ENCODE peak calls at places on chromosomes 1 and 21, in four cellular contexts. C, G, O and U are unnamed samples.
A peak's percentile ranks its signal among the peaks of the same experiment; 100 is the strongest.

GRCh38 chr1:22288593-22289241 is 145.8 kb upstream of the WNT4 start:
- DNase-seq in C (no peak), G (no peak), O (no peak), U (no peak)

GRCh38 chr1:230303069-230303468 is 123.1 kb downstream of the PGBD5 start:
- DNase-seq in G (no peak), C (no peak), O (no peak), U (no peak)

GRCh38 chr1:18792747-18793146 is 66.7 kb downstream of the TAS1R2 start:
- DNase-seq in O (no peak), C (no peak), G (no peak), U (no peak)

GRCh38 chr1:157004286-157004685 is 41.3 kb downstream of the ARHGEF11 start:
- DNase-seq in G (no peak), O (no peak), C (no peak), U (no peak)

GRCh38 chr1:111739984-111740765 is 980 bp upstream of the INKA2 start:
- DNase-seq in G (peak; percentile 85), C (peak; percentile 52), O (no peak), U (peak; percentile 94)

GRCh38 chr1:97457446-97458089 is 463.3 kb downstream of the DPYD start:
- DNase-seq in G (no peak), C (no peak), O (no peak), U (no peak)

GRCh38 chr1:98051065-98051675 is 130.3 kb upstream of the DPYD start:
- DNase-seq in G (peak; percentile 65), O (no peak), C (peak; percentile 83), U (peak; percentile 63)

GRCh38 chr1:150887018-150887417 is at the start of gene CTXND2:
- DNase-seq in G (no peak), O (no peak), C (peak; percentile 68), U (no peak)

GRCh38 chr1:22801347-22801746 is 90.7 kb downstream of the EPHB2 start:
- DNase-seq in O (no peak), G (no peak), C (no peak), U (no peak)

GRCh38 chr1:159492575-159493323 is 43.1 kb downstream of the OR10J5 start:
- DNase-seq in O (no peak), C (no peak), G (no peak), U (no peak)

GRCh38 chr1:233094691-233095090 is 144.3 kb downstream of the NTPCR start:
- DNase-seq in C (no peak), O (no peak), G (no peak), U (no peak)

GRCh38 chr1:233075045-233075444 is 124.6 kb downstream of the NTPCR start:
- DNase-seq in C (peak; percentile 94), G (no peak), O (no peak), U (no peak)

GRCh38 chr1:29547300-29547699 is 311.0 kb downstream of the PTPRU start:
- DNase-seq in C (no peak), O (no peak), G (no peak), U (no peak)

GRCh38 chr1:70143052-70143659 is 62.2 kb downstream of the LRRC40 start:
- DNase-seq in O (no peak), G (no peak), C (peak; percentile 75), U (no peak)

GRCh38 chr1:175978476-175978875 is 228.6 kb downstream of the COP1 start:
- DNase-seq in O (no peak), C (peak; percentile 34), G (no peak), U (no peak)

GRCh38 chr1:208731976-208732821 is 488.0 kb upstream of the PLXNA2 start:
- DNase-seq in O (no peak), G (no peak), C (no peak), U (no peak)

GRCh38 chr1:107935396-107936064 is 29.4 kb downstream of the VAV3 start:
- DNase-seq in G (no peak), C (no peak), O (no peak), U (no peak)

GRCh38 chr21:44291936-44292811 is 6.5 kb downstream of the AIRE start:
- DNase-seq in G (no peak), C (no peak), O (no peak), U (no peak)

DNA sequence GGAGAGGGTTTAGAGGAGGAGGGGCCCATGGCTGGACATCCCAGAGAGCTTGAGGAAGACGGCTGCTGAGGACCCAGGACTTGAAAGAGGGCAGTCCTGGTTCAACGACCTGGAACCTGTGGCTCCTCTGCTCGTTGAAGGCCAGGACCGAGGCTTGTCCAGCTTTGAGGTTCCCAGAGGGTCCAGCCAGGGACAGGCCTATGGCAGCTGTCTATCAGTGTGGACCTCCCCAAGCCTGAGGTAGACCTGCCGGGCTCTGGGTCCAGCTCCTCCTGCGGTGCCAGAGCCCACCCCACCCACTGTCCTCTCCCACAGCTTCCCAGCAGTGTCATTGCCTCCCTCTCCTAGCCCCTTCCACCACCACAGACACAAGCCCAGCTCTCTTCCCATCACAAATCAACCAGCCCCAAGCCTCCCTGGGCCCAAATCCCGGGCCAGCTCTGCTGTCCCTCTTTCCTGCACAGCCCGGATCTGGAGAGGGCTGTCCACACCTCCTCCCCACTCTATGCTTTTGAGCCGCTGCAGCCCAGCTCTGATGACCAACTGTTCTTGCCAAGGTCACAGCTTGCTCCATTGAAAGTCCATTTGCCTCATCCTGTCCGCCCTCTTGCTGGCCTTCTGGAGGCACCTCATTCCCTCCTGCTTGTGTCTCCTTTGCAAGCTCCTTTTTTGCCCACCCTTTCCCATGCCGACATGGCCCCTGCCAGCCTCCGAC is 48.7 kb upstream of the EDN2 start:
- DNase-seq in G (no peak), C (no peak), O (no peak), U (no peak)
- H2BK5ac ChIP-seq in G (no peak overlapping the region), C (no peak overlapping the region), O (no peak overlapping the region), U (no peak overlapping the region)

GRCh38 chr1:210143465-210144062 is 89.0 kb upstream of the SERTAD4 start:
- DNase-seq in O (peak; percentile 13), G (peak; percentile 54), C (peak; percentile 68), U (peak; percentile 34)
- H2AK5ac ChIP-seq in O (no peak overlapping the region), G (no peak overlapping the region), C (no peak overlapping the region), U (no peak overlapping the region)

GRCh38 chr1:55836086-55836485 is 620.9 kb upstream of the USP24 start:
- DNase-seq in C (no peak), G (no peak), O (no peak), U (no peak)
- H2BK5ac ChIP-seq in C (no peak overlapping the region), G (no peak overlapping the region), O (no peak overlapping the region), U (no peak overlapping the region)

DNA sequence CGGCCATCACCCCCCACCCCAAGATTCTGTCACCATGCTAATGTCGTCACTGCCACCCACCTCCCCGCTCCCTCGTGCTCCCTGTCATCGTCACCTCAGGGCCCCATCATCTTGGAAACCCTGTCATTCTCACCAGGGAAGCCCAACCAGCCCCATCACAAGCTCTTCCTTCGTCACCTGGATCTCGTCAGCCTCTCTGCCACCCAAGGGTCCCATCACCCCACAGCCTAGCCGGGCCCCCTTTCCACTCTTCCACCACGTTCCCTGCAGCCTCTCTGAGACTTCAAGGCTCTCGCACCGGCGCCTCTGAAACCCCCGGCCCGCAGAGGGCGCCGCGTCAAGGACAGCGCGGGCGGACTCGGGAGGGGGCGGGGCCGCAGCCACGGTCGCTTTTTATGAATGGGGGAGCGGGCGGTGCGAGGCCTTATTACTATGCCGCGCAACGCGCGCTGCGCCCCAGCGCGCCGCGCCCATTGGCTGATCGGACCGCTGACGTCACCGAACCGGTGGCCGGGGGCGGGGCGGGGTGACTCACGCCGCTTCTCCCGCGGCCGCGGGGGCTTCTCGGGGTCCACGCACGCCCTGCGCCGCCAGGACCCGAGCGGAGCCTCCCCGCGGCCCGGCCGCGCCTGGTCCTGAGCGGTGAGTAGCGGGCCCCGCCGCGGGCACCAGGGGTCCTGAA is at the start of gene GPR3:
- DNase-seq in G (peak; percentile 89), C (peak; percentile 91), O (peak; percentile 82), U (peak; percentile 93)
- H2AK5ac ChIP-seq in G (peak within 1 kb of the TSS; percentile 95), C (peak within 1 kb of the TSS; percentile 87), O (no peak within 1 kb of the TSS), U (no peak within 1 kb of the TSS)